ENCODE peak calls at places on chromosomes 6 and 20, in five cellular contexts. G is GM12878, H is K562, C is upper lobe of left lung, D is HepG2. Z is an unnamed sample.

GRCh38 chr20:19968488-19969073 is 48.6 kb upstream of the NAA20 start:
- ATAC-seq in G (peak), H (no peak), C (no peak), D (no peak), Z (no peak)

GRCh38 chr6:8743146-8743745 is 307.9 kb upstream of the SLC35B3 start:
- ATAC-seq in G (peak), H (no peak), C (no peak), D (peak), Z (no peak)

GRCh38 chr6:38264605-38265004 is 375.1 kb downstream of the BTBD9 start:
- ATAC-seq in G (peak), H (no peak), C (no peak), D (peak), Z (no peak)

GRCh38 chr6:25477006-25477590 is 174.9 kb upstream of the SCGN start:
- ATAC-seq in G (peak), H (no peak), C (no peak), D (no peak), Z (no peak)

GRCh38 chr6:135819665-135820064 is 31.8 kb upstream of the PDE7B start:
- ATAC-seq in G (no peak), H (no peak), C (no peak), D (no peak), Z (no peak)

GRCh38 chr6:143323729-143324465 is 126.6 kb downstream of the ADAT2 start:
- ATAC-seq in G (no peak), H (no peak), C (no peak), D (no peak), Z (no peak)

GRCh38 chr6:7264041-7264440 is 49.0 kb downstream of the SSR1 start:
- ATAC-seq in G (no peak), H (no peak), C (no peak), D (no peak), Z (no peak)

GRCh38 chr6:163745566-163746400 is 331.3 kb downstream of the QKI start:
- ATAC-seq in G (no peak), H (peak), C (no peak), D (peak), Z (peak)

GRCh38 chr20:652611-653109 is 340 bp downstream of the SRXN1 start:
- ATAC-seq in G (no peak), H (peak), C (no peak), D (no peak), Z (peak)

GRCh38 chr20:647479-648019 is 5.5 kb downstream of the SRXN1 start:
- ATAC-seq in G (no peak), H (no peak), C (no peak), D (no peak), Z (no peak)

GRCh38 chr20:651713-652610 is 1.0 kb downstream of the SRXN1 start:
- ATAC-seq in G (peak), H (peak), C (no peak), D (peak), Z (no peak)

GRCh38 chr20:650954-651353 is 2.0 kb downstream of the SRXN1 start:
- ATAC-seq in G (no peak), H (no peak), C (no peak), D (no peak), Z (no peak)

DNA sequence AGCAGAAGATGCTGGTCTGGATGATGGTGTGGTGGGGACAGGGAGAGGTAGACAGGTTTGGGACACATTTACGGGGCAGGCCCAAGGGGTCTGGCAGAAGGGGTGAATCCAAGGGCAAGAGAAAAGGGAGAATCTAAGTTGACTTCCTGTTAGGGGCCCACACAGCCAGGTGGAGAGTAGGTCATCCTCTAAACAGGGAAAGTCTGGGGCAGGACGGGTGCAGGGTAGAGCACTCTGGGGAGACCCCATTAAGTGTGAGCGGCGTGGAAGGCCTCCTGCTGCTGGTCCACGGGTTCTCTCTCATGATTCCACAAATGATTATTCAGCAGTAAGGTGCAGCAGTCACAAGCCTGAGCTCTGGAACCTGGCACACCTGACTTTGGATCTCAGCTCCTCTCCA is 2.7 kb downstream of the SRXN1 start:
- ATAC-seq in G (no peak), H (no peak), C (no peak), D (no peak), Z (no peak)
- TF ChIP-seq POLR2A in G (no peak), H (no peak), C (no peak), D (no peak), Z (no peak)

GRCh38 chr6:139594333-139594965 is 220.0 kb upstream of the CITED2 start:
- ATAC-seq in G (no peak), H (no peak), C (no peak), D (no peak), Z (no peak)

GRCh38 chr6:139595183-139595582 is 220.7 kb upstream of the CITED2 start:
- ATAC-seq in G (no peak), H (no peak), C (no peak), D (no peak), Z (no peak)

GRCh38 chr6:139597781-139598368 is 223.4 kb upstream of the CITED2 start:
- ATAC-seq in G (no peak), H (peak), C (peak), D (peak), Z (peak)

GRCh38 chr6:139600313-139600712 is 225.9 kb upstream of the CITED2 start:
- ATAC-seq in G (peak), H (no peak), C (no peak), D (no peak), Z (no peak)

DNA sequence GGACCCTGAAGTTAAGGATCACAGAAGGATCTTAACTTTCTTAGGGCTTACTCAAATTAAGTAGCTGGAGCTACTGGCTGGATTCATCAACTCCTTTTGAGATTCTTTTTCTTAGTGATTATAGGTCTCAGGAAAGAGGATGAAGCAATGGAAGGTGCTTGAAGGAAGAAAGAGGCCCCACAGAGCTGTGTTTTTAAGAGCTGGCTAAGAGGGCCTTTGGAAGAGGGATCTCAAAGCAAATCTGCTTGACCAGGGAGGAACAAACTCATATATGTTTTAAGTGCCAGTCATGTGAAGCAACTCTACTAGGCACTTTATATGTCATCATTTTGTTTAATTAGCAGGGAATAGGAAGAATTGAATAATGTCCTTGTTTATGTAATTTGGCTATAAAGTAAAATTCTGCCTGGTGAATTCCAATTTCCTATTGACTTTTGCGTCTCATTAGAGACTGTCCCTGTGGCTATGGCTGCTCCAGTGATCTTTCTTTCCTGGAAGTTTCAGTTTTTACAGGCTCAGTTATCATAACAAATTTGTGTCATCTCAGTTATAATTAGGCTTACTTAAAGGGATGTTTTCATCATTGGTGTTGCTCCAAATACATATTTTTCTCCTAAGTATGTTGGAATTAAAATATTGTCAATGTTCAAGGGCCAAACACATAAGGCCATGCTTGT is 222.8 kb upstream of the CITED2 start:
- ATAC-seq in G (no peak), H (no peak), C (no peak), D (no peak), Z (peak)
- TF ChIP-seq POLR2AphosphoS5 in G (no peak), H (no peak), C (no peak), D (no peak), Z (no peak)

DNA sequence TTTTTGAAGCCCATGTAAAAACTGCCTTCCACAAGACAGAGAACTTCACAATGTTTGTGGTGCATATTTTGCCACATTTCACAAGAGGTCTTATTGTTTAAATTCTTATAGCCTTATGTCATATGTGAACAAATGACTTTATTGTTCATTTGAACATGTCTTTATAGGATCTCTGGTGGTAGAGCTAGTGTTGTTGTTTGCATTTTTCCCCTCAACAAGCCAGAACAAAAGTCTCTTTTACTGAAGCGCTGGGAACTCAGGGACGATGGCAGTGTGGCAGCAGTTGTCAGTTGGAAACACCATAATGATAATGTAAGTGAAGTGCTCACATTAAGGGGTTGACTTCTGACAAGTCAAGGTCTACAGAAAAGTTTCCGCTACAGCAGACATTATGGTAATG is 179.9 kb downstream of the GJA10 start:
- ATAC-seq in G (no peak), H (no peak), C (no peak), D (no peak), Z (no peak)
- TF ChIP-seq EP300 in G (no peak), H (no peak), C (no peak), D (no peak), Z (no peak)

GRCh38 chr20:41027366-41027765 is 1.3 kb upstream of the TOP1 start:
- ATAC-seq in G (no peak), H (no peak), C (no peak), D (no peak), Z (no peak)

GRCh38 chr20:41030536-41031242 is 2.1 kb downstream of the TOP1 start:
- ATAC-seq in G (peak), H (peak), C (no peak), D (no peak), Z (no peak)

GRCh38 chr20:41029150-41029872 is 689 bp downstream of the TOP1 start:
- ATAC-seq in G (peak), H (peak), C (no peak), D (peak), Z (no peak)

GRCh38 chr20:41027872-41028358 is 707 bp upstream of the TOP1 start:
- ATAC-seq in G (no peak), H (no peak), C (no peak), D (peak), Z (no peak)

GRCh38 chr20:41028359-41029149 is at the start of gene TOP1:
- ATAC-seq in G (peak), H (peak), C (peak), D (peak), Z (peak)
- TF ChIP-seq POLR2A in G (peak), H (peak), C (peak), D (peak), Z (peak)

GRCh38 chr6:159100011-159100788 is 55.4 kb upstream of the TAGAP start:
- ATAC-seq in G (no peak), H (no peak), C (no peak), D (no peak), Z (no peak)

GRCh38 chr6:159100789-159101182 is 56.0 kb upstream of the TAGAP start:
- ATAC-seq in G (no peak), H (no peak), C (no peak), D (no peak), Z (no peak)

GRCh38 chr6:159099311-159099710 is 54.5 kb upstream of the TAGAP start:
- ATAC-seq in G (no peak), H (no peak), C (no peak), D (no peak), Z (no peak)

GRCh38 chr6:159097256-159097655 is 52.5 kb upstream of the TAGAP start:
- ATAC-seq in G (no peak), H (no peak), C (no peak), D (no peak), Z (no peak)

DNA sequence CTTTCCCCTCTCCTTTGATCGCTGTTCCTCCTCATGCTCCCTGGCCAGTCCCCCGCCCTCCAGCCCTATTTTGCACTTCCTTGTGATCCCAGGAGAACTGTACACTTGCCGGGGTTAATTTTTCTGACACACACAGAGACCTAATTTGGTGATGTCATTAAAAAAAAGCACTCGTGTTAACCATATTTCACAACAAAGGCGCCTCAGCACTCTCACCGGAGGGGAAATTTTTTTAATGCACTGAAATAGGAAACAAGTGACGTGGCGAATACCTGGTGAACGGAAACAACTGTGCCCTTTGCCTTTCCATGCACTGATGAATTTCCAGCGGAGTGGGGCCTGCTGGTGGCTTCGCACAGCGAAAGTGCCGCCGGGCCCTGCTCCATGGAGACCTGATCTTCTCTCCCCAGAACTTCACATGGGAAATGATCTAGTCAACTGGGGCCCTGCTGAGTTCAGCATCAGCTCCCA is 53.9 kb upstream of the TAGAP start:
- ATAC-seq in G (peak), H (no peak), C (no peak), D (no peak), Z (no peak)
- TF ChIP-seq POLR2AphosphoS5 in G (no peak), H (no peak), C (peak), D (no peak), Z (no peak)

GRCh38 chr6:149334682-149335160 is 17.2 kb downstream of the TAB2 start:
- ATAC-seq in G (peak), H (no peak), C (no peak), D (no peak), Z (peak)
- TF ChIP-seq EP300 in G (no peak), H (no peak), C (no peak), D (no peak), Z (no peak)

GRCh38 chr20:62797671-62798532 is 1.6 kb downstream of the MRGBP start:
- ATAC-seq in G (no peak), H (no peak), C (no peak), D (no peak), Z (no peak)
- TF ChIP-seq POLR2A in G (no peak), H (no peak), C (no peak), D (no peak), Z (no peak)

DNA sequence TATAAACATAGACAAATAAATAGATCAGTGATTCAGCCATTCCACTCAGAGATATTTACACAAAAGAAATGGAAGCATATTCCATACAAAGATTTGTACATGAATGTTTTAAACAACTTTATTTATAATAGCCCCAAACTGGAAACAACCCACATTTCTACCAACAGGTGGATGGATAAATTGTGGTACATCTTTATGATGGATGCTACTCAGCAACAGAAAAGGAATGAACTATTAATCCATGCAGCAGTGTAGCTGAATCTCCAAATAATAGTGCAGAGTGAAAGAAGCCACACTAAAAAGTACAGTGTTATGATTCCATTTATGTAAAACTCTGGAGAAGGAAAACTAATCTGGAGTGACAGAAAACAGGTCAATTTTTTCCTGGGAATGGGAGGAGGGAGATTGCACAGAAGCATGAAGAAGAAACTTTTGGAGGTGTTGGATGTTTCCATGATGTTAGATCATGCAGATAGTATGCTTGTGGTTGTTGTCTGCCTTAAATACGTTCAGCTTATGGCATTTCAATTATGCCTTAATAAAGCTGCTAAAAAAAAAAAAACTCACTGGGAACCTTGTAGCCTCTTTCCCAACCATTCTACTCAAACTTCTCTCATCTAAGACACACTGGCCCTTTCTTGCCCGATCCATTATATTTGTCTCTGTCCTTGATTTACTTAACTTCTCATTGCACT is 100.9 kb downstream of the PPP1R14C start:
- ATAC-seq in G (no peak), H (no peak), C (no peak), D (no peak), Z (no peak)
- TF ChIP-seq POLR2AphosphoS5 in G (no peak), H (no peak), C (no peak), D (no peak), Z (no peak)

DNA sequence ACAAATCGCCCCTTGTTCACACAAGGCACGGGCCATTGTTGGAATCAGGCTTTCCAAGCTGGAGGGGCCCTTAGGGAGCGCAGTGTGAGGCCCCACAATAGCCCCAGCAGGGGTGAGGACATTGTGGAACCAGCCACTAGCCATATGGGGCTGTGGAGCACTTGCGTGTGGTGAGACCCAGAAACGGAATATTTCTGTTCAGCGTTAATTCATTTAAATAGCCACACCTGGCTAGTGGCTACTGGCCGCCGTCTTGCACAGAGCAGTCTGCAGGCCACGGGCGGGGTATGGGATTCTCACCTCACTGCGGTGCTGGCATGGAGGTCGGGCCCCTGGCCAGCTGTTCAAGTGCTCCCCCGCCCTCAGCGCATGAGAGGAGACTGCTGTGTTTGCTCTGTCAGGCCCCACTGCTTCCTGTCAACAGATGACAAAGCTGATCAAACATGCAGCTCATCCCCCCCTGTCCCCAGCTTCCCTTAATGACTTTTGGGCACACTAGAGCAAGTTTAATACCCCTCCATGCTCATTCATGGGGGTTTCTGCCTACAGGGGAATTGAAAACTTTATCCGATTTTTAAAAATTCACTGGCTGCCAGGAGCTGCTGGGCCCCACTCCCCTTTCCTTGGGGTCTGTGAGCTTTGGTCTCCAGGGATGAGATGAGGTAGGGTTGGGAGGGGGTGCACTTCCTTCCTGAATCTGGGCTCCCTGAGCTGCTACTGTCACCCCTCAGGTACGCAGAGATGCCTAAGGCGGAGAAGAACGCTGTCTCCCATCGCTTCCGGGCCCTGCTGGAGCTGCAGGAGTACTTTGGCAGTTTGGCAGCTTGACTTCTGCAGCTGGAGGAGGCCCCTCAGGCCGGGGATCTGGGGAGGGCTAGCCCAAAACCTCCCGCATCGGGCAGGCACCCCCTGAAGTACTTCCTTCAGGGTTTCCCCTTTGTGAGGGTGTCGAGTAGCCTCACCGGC is 13.6 kb downstream of the ITPA start:
- ATAC-seq in G (peak), H (no peak), C (no peak), D (peak), Z (no peak)
- TF ChIP-seq EP300 in G (no peak), H (no peak), C (no peak), D (peak), Z (no peak)

Z was measured in gastroesophageal sphincter.